ENCODE peak calls at places on chromosomes 13 and 19, in four cellular contexts. Z, I, A and R are unnamed samples.

GRCh38 chr13:47598340-47598911 is 402.6 kb downstream of the SUCLA2 start:
- DNase-seq in I (no peak), Z (no peak), A (no peak), R (no peak)

GRCh38 chr13:42305503-42305902 is 33.6 kb downstream of the AKAP11 start:
- DNase-seq in A (no peak), I (no peak), Z (no peak), R (no peak)

GRCh38 chr13:41465215-41465907 is 8.0 kb downstream of the RGCC start:
- DNase-seq in A (no peak), Z (no peak), I (peak), R (no peak)

GRCh38 chr19:10431254-10431942 is 11.1 kb downstream of the PDE4A start:
- DNase-seq in Z (no peak), I (peak), A (no peak), R (peak)

GRCh38 chr19:35264281-35265125 is 4.3 kb upstream of the USF2 start:
- DNase-seq in I (no peak), Z (no peak), A (no peak), R (no peak)

GRCh38 chr13:113842336-113843062 is 21.4 kb downstream of the GAS6 start:
- DNase-seq in I (no peak), Z (no peak), A (no peak), R (no peak)

GRCh38 chr13:100588350-100589177 is at the start of gene GGACT:
- DNase-seq in A (peak), Z (peak), I (peak), R (peak)

GRCh38 chr19:50465986-50466771 is 10.1 kb upstream of the EMC10 start:
- DNase-seq in I (peak), Z (no peak), A (peak), R (no peak)

GRCh38 chr13:19587635-19588300 is 26.4 kb upstream of the TPTE2 start:
- DNase-seq in Z (no peak), I (peak), A (no peak), R (no peak)

GRCh38 chr13:110294624-110295023 is 12.3 kb downstream of the COL4A1 start:
- DNase-seq in A (no peak), Z (no peak), I (no peak), R (no peak)

GRCh38 chr19:42088471-42089190 is 12.7 kb downstream of the ZNF574 start:
- DNase-seq in A (no peak), Z (no peak), I (no peak), R (no peak)

GRCh38 chr19:52335768-52336116 is 301 bp upstream of the ZNF610 start:
- DNase-seq in I (no peak), A (no peak), Z (no peak), R (no peak)

GRCh38 chr19:17797397-17798201 is 2.7 kb downstream of the B3GNT3 start:
- DNase-seq in Z (no peak), I (peak), A (no peak), R (no peak)

GRCh38 chr13:112954488-112955270 is 14.3 kb upstream of the MCF2L start:
- DNase-seq in Z (no peak), A (no peak), I (no peak), R (no peak)

GRCh38 chr13:75217949-75218348 is 264.0 kb downstream of the TBC1D4 start:
- DNase-seq in I (no peak), A (no peak), Z (no peak), R (no peak)

GRCh38 chr19:10230904-10231623 is at the start of gene S1PR2:
- DNase-seq in I (peak), Z (peak), A (peak), R (no peak)